ENCODE peak calls at places on chromosomes 11 and 22, in six cellular contexts. H is IMR-90, L is H9, S is H1, E is mesenchymal stem cell, G is trophoblast cell. X is an unnamed sample.

GRCh38 chr11:36431429-36432092 is 78.5 kb downstream of the TRAF6 start:
- DNase-seq in H (peak; percentile 98), L (no peak), S (no peak), E (peak; percentile 97), G (peak; percentile 89), X (no peak)

GRCh38 chr11:79168530-79169110 is 272.2 kb downstream of the TENM4 start:
- DNase-seq in H (no peak), L (no peak), S (no peak), E (no peak), G (peak; percentile 38), X (no peak)

GRCh38 chr22:37731804-37732471 is 35.1 kb downstream of the TRIOBP start:
- DNase-seq in H (no peak), L (no peak), S (no peak), E (no peak), G (no peak), X (no peak)

GRCh38 chr22:42793848-42794405 is 63.1 kb downstream of the ARFGAP3 start:
- DNase-seq in H (no peak), L (no peak), S (no peak), E (no peak), G (no peak), X (no peak)

GRCh38 chr22:44172370-44173108 is 8.2 kb upstream of the PARVG start:
- DNase-seq in H (no peak), L (no peak), S (no peak), E (no peak), G (peak; percentile 28), X (no peak)

GRCh38 chr11:67415501-67416304 is at the start of gene CARNS1:
- DNase-seq in H (no peak), L (peak; percentile 76), S (no peak), E (no peak), G (no peak), X (no peak)

GRCh38 chr11:41788177-41788576 is 328.7 kb upstream of the LRRC4C start:
- DNase-seq in H (no peak), L (no peak), S (no peak), E (no peak), G (no peak), X (no peak)

GRCh38 chr22:37546436-37547248 is 13.6 kb upstream of the CDC42EP1 start:
- DNase-seq in H (peak; percentile 68), L (peak; percentile 85), S (no peak), E (peak; percentile 99), G (peak; percentile 83), X (no peak)

GRCh38 chr22:46424496-46424895 is 89.0 kb downstream of the TRMU start:
- DNase-seq in H (no peak), L (no peak), S (no peak), E (no peak), G (no peak), X (no peak)

GRCh38 chr11:62353841-62354240 is 16.6 kb downstream of the ASRGL1 start:
- DNase-seq in H (no peak), L (no peak), S (no peak), E (no peak), G (no peak), X (no peak)

GRCh38 chr11:103923473-103923931 is 112.9 kb upstream of the DDI1 start:
- DNase-seq in H (no peak), L (no peak), S (no peak), E (no peak), G (peak; percentile 1), X (no peak)

GRCh38 chr22:37237371-37238268 is 6.4 kb downstream of the RAC2 start:
- DNase-seq in H (peak; percentile 41), L (no peak), S (no peak), E (peak; percentile 70), G (no peak), X (no peak)

GRCh38 chr22:22684605-22685561 is 40.5 kb downstream of the GGTLC2 start:
- DNase-seq in H (peak; percentile 88), L (peak; percentile 67), S (peak; percentile 66), E (peak; percentile 55), G (no peak), X (no peak)

GRCh38 chr11:8260202-8260996 is 3.3 kb downstream of the LMO1 start:
- DNase-seq in H (no peak), L (peak; percentile 15), S (no peak), E (no peak), G (no peak), X (no peak)

GRCh38 chr11:69000831-69001245 is 12.2 kb downstream of the MRGPRF start:
- DNase-seq in H (peak; percentile 87), L (peak; percentile 19), S (no peak), E (peak; percentile 73), G (no peak), X (no peak)

GRCh38 chr11:68632802-68633201 is 51.5 kb upstream of the GAL start:
- DNase-seq in H (peak; percentile 70), L (peak; percentile 87), S (peak; percentile 68), E (peak; percentile 55), G (peak; percentile 50), X (peak; percentile 56)

GRCh38 chr11:130700092-130700491 is 216.2 kb downstream of the SNX19 start:
- DNase-seq in H (no peak), L (no peak), S (no peak), E (no peak), G (no peak), X (no peak)

GRCh38 chr11:503179-503981 is 3.7 kb downstream of the RNH1 start:
- DNase-seq in H (peak; percentile 19), L (no peak), S (no peak), E (no peak), G (no peak), X (no peak)

GRCh38 chr11:6251120-6251733 is 8.4 kb upstream of the CCKBR start:
- DNase-seq in H (peak; percentile 75), L (peak; percentile 91), S (peak; percentile 90), E (peak; percentile 80), G (peak; percentile 70), X (peak; percentile 68)

GRCh38 chr11:125202362-125202880 is 37.9 kb downstream of the PKNOX2 start:
- DNase-seq in H (no peak), L (no peak), S (no peak), E (no peak), G (no peak), X (no peak)

GRCh38 chr11:8684600-8685290 is 2.2 kb downstream of the RPL27A start:
- DNase-seq in H (no peak), L (no peak), S (no peak), E (no peak), G (no peak), X (no peak)

GRCh38 chr11:57937431-57937830 is 86.2 kb upstream of the OR9Q1 start:
- DNase-seq in H (no peak), L (no peak), S (no peak), E (no peak), G (no peak), X (no peak)

GRCh38 chr22:30717331-30717921 is 22.8 kb downstream of the OSBP2 start:
- DNase-seq in H (peak; percentile 90), L (no peak), S (no peak), E (peak; percentile 41), G (no peak), X (no peak)

GRCh38 chr11:7612661-7613393 is 60.5 kb downstream of the CYB5R2 start:
- DNase-seq in H (peak; percentile 2), L (no peak), S (no peak), E (peak; percentile 66), G (peak; percentile 85), X (peak; percentile 35)

GRCh38 chr11:18245396-18245795 is 3.1 kb downstream of the SAA2 start:
- DNase-seq in H (no peak), L (no peak), S (no peak), E (no peak), G (no peak), X (no peak)

GRCh38 chr11:96217206-96217605 is 125.8 kb downstream of the MAML2 start:
- DNase-seq in H (no peak), L (no peak), S (no peak), E (no peak), G (no peak), X (no peak)

GRCh38 chr11:112760378-112761060 is 200.7 kb upstream of the NCAM1 start:
- DNase-seq in H (no peak), L (no peak), S (no peak), E (no peak), G (no peak), X (no peak)
- H4K91ac ChIP-seq in H (no peak overlapping the region), L (no peak overlapping the region), S (no peak overlapping the region), E (no peak overlapping the region), G (no peak overlapping the region), X (no peak overlapping the region)

GRCh38 chr11:106238704-106239360 is 161.4 kb downstream of the AASDHPPT start:
- DNase-seq in H (no peak), L (no peak), S (no peak), E (no peak), G (no peak), X (no peak)

GRCh38 chr11:106241601-106242257 is 164.3 kb downstream of the AASDHPPT start:
- DNase-seq in H (no peak), L (no peak), S (no peak), E (no peak), G (no peak), X (no peak)

GRCh38 chr11:106246495-106246894 is 169.0 kb downstream of the AASDHPPT start:
- DNase-seq in H (no peak), L (no peak), S (no peak), E (no peak), G (no peak), X (no peak)

DNA sequence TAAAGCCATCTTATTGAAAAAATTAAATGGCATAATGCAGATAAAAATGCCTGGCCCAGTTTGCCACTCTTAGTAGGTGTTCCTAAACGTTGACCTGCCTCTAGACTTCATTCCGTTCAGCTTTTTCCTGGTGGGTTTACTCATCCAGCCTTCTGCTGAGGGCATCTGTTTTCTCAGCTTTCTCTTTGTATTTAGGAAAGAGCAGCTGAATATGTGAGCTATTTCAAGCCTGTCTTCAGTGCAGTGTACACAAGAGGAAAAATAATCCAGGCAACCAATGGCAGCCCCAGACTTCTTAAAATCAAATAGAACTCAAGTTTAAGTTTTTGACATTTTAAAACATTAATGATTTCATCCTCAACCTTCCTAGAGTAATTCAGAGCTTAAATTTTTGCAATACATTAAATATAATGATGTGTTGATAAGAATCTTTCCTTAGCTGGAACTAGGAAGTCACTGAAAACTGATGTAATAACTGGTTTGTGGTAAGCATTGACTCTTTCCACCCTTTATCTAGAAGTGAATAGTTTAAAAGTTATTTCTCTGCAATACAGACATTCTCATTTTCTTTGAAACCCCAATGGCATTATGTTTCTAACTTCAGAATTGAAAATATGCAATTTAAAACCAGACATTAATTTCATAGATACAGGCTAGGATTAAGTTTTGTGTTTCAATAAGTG is 165.4 kb downstream of the AASDHPPT start:
- DNase-seq in H (no peak), L (no peak), S (no peak), E (peak; percentile 10), G (peak; percentile 4), X (no peak)
- H4K91ac ChIP-seq in H (no peak overlapping the region), L (no peak overlapping the region), S (no peak overlapping the region), E (no peak overlapping the region), G (no peak overlapping the region), X (no peak overlapping the region)

GRCh38 chr22:38844661-38845367 is 986 bp upstream of the NPTXR start:
- DNase-seq in H (no peak), L (no peak), S (no peak), E (peak; percentile 5), G (no peak), X (no peak)
- H4K91ac ChIP-seq in H (no peak overlapping the region), L (no peak overlapping the region), S (peak overlapping the region; percentile 59), E (no peak overlapping the region), G (no peak overlapping the region), X (no peak overlapping the region)

DNA sequence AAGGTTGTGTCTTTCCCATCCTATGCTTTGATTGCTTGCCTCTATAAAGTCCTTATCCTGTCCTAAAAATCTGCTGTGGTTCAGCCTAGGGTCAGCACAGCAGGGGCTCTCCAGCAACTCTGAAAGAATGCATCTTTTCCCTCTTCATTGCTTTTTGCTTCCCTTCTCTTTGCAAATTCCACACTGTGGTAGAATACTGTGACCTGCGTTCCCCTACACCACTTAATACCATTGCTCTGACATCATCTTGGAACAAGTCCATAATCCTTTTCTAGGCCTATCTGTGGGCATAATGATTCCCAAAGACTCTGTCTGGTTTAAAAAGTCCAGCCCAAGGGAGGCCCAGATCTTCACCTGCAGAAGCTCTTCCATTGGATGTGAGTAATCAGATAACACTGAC is 177.7 kb downstream of the NAV2 start:
- DNase-seq in H (peak; percentile 88), L (no peak), S (no peak), E (peak; percentile 66), G (no peak), X (no peak)
- H4K91ac ChIP-seq in H (peak overlapping the region; percentile 16), L (no peak overlapping the region), S (no peak overlapping the region), E (no peak overlapping the region), G (no peak overlapping the region), X (no peak overlapping the region)